ENCODE peak calls at places on chromosomes 2 and 18, in nine cellular contexts. O is activated CD8-positive, alpha-beta memory T cell treated with anti-CD3 and anti-CD28 coated beads for 24 hours; V is activated naive CD8-positive, alpha-beta T cell treated with anti-CD3 and anti-CD28 coated beads for 36 hours; U is brain microvascular endothelial cell; I is RWPE1; E is GOT3; C is MM.1S; D is ACHN; F is left ventricle myocardium superior. A is an unnamed sample.

GRCh38 chr2:229033816-229034215 is 237.3 kb downstream of the PID1 start:
- DNase-seq in O (no peak), V (no peak), U (no peak), I (no peak), E (no peak), C (no peak), D (no peak), F (no peak), A (no peak)

GRCh38 chr18:8715599-8715998 is 10.2 kb downstream of the MTCL1 start:
- DNase-seq in O (no peak), V (no peak), U (no peak), I (no peak), E (no peak), C (no peak), D (no peak), F (no peak), A (no peak)

GRCh38 chr18:74190086-74190485 is 41.8 kb downstream of the TIMM21 start:
- DNase-seq in O (no peak), V (no peak), U (no peak), I (no peak), E (no peak), C (no peak), D (no peak), F (no peak), A (no peak)

GRCh38 chr2:130328710-130329109 is 14.0 kb upstream of the IMP4 start:
- DNase-seq in O (no peak), V (no peak), U (no peak), I (peak; percentile 73), E (no peak), C (no peak), D (no peak), F (no peak), A (no peak)

GRCh38 chr2:220994841-220995240 is 577.3 kb downstream of the EPHA4 start:
- DNase-seq in O (no peak), V (no peak), U (no peak), I (no peak), E (no peak), C (no peak), D (no peak), F (no peak), A (no peak)

GRCh38 chr2:112834379-112835014 is 2.1 kb downstream of the IL1B start:
- DNase-seq in O (no peak), V (no peak), U (no peak), I (no peak), E (no peak), C (no peak), D (no peak), F (no peak), A (no peak)

GRCh38 chr18:43533371-43533770 is 256.1 kb upstream of the SYT4 start:
- DNase-seq in O (no peak), V (no peak), U (no peak), I (no peak), E (no peak), C (no peak), D (no peak), F (no peak), A (no peak)

GRCh38 chr2:105494683-105495425 is 96.0 kb upstream of the FHL2 start:
- DNase-seq in O (no peak), V (no peak), U (no peak), I (no peak), E (no peak), C (no peak), D (no peak), F (peak; percentile 78), A (no peak)

GRCh38 chr18:38115201-38115600 is 549.6 kb upstream of the CELF4 start:
- DNase-seq in O (no peak), V (no peak), U (peak; percentile 7), I (no peak), E (no peak), C (no peak), D (no peak), F (no peak), A (no peak)